ENCODE peak calls at places on chromosomes 13 and 19, in four cellular contexts. One of them, this sample, is unnamed.

GRCh38 chr13:80029170-80029569 is 311.8 kb downstream of the SPRY2 start:
- DNase-seq in DMS 273 treated with DMSO at 0.1 percent for 48 hours: no peak
- DNase-seq in A172: no peak
- DNase-seq in NCI-H2081: peak
- DNase-seq in this sample: no peak

GRCh38 chr13:40152145-40152544 is 496.7 kb downstream of the COG6 start:
- DNase-seq in A172: peak
- DNase-seq in NCI-H2081: no peak
- DNase-seq in DMS 273 treated with DMSO at 0.1 percent for 48 hours: no peak
- DNase-seq in this sample: no peak

GRCh38 chr13:36543671-36544070 is 111.4 kb downstream of the CCNA1 start:
- DNase-seq in DMS 273 treated with DMSO at 0.1 percent for 48 hours: no peak
- DNase-seq in NCI-H2081: peak
- DNase-seq in A172: no peak
- DNase-seq in this sample: no peak

GRCh38 chr19:17706750-17707181 is 12.5 kb upstream of the MAP1S start:
- DNase-seq in A172: peak
- DNase-seq in DMS 273 treated with DMSO at 0.1 percent for 48 hours: no peak
- DNase-seq in NCI-H2081: no peak
- DNase-seq in this sample: no peak

GRCh38 chr13:33550885-33551284 is 265.3 kb upstream of the STARD13 start:
- DNase-seq in NCI-H2081: no peak
- DNase-seq in DMS 273 treated with DMSO at 0.1 percent for 48 hours: no peak
- DNase-seq in A172: no peak
- DNase-seq in this sample: no peak

GRCh38 chr19:41774515-41774980 is 19.2 kb downstream of the CEACAM6 start:
- DNase-seq in DMS 273 treated with DMSO at 0.1 percent for 48 hours: no peak
- DNase-seq in A172: no peak
- DNase-seq in NCI-H2081: no peak
- DNase-seq in this sample: no peak

GRCh38 chr19:4114181-4114580 is 9.7 kb downstream of the MAP2K2 start:
- DNase-seq in DMS 273 treated with DMSO at 0.1 percent for 48 hours: no peak
- DNase-seq in A172: no peak
- DNase-seq in NCI-H2081: no peak
- DNase-seq in this sample: no peak

GRCh38 chr13:113657851-113658741 is at the start of gene ATP4B:
- DNase-seq in A172: no peak
- DNase-seq in DMS 273 treated with DMSO at 0.1 percent for 48 hours: no peak
- DNase-seq in NCI-H2081: no peak
- DNase-seq in this sample: no peak

GRCh38 chr13:113148940-113149503 is 9.4 kb upstream of the PROZ start:
- DNase-seq in NCI-H2081: no peak
- DNase-seq in A172: no peak
- DNase-seq in DMS 273 treated with DMSO at 0.1 percent for 48 hours: no peak
- DNase-seq in this sample: no peak

GRCh38 chr19:2503521-2504109 is 27.7 kb downstream of the GADD45B start:
- DNase-seq in NCI-H2081: no peak
- DNase-seq in A172: peak
- DNase-seq in DMS 273 treated with DMSO at 0.1 percent for 48 hours: no peak
- DNase-seq in this sample: no peak